ENCODE peak calls at places on chromosomes 4 and X, in seven cellular contexts. One of them, this sample, is unnamed.

GRCh38 chrX:69505772-69506616 is 1.9 kb downstream of the NALF2 start:
- DNase-seq in HCT116: no peak
- DNase-seq in GM12878: no peak
- DNase-seq in K562: no peak
- DNase-seq in SK-N-SH: no peak
- DNase-seq in HepG2: no peak
- DNase-seq in NT2/D1: no peak
- DNase-seq in this sample: no peak

GRCh38 chrX:7083468-7084396 is 63.8 kb upstream of the STS start:
- DNase-seq in SK-N-SH: no peak
- DNase-seq in HepG2: no peak
- DNase-seq in GM12878: peak
- DNase-seq in HCT116: peak
- DNase-seq in K562: no peak
- DNase-seq in NT2/D1: no peak
- DNase-seq in this sample: no peak

GRCh38 chr4:89708903-89709361 is 128.0 kb downstream of the SNCA start:
- DNase-seq in GM12878: no peak
- DNase-seq in HCT116: no peak
- DNase-seq in NT2/D1: no peak
- DNase-seq in K562: no peak
- DNase-seq in HepG2: no peak
- DNase-seq in SK-N-SH: no peak
- DNase-seq in this sample: no peak

GRCh38 chrX:35664838-35665237 is 133.3 kb upstream of the MAGEB16 start:
- DNase-seq in NT2/D1: no peak
- DNase-seq in HCT116: no peak
- DNase-seq in HepG2: no peak
- DNase-seq in GM12878: no peak
- DNase-seq in SK-N-SH: no peak
- DNase-seq in K562: no peak
- DNase-seq in this sample: no peak

GRCh38 chrX:103742339-103742738 is 31.6 kb downstream of the TMEM31 start:
- DNase-seq in NT2/D1: peak
- DNase-seq in K562: no peak
- DNase-seq in SK-N-SH: no peak
- DNase-seq in HCT116: no peak
- DNase-seq in HepG2: no peak
- DNase-seq in GM12878: no peak
- DNase-seq in this sample: no peak

GRCh38 chrX:70033348-70033747 is 16.4 kb downstream of the AWAT2 start:
- DNase-seq in HCT116: peak
- DNase-seq in HepG2: peak
- DNase-seq in GM12878: no peak
- DNase-seq in K562: peak
- DNase-seq in SK-N-SH: peak
- DNase-seq in NT2/D1: peak
- DNase-seq in this sample: no peak

GRCh38 chr4:151888367-151888866 is 127.6 kb upstream of the GATB start:
- DNase-seq in NT2/D1: no peak
- DNase-seq in SK-N-SH: no peak
- DNase-seq in HepG2: no peak
- DNase-seq in GM12878: peak
- DNase-seq in HCT116: no peak
- DNase-seq in K562: no peak
- DNase-seq in this sample: no peak

GRCh38 chr4:86688026-86688425 is 93.9 kb downstream of the PTPN13 start:
- DNase-seq in SK-N-SH: no peak
- DNase-seq in K562: no peak
- DNase-seq in GM12878: no peak
- DNase-seq in HCT116: no peak
- DNase-seq in HepG2: no peak
- DNase-seq in NT2/D1: no peak
- DNase-seq in this sample: no peak

GRCh38 chr4:37244583-37245390 is at the start of gene NWD2:
- DNase-seq in GM12878: no peak
- DNase-seq in NT2/D1: peak
- DNase-seq in HepG2: no peak
- DNase-seq in K562: no peak
- DNase-seq in HCT116: no peak
- DNase-seq in SK-N-SH: peak
- DNase-seq in this sample: no peak

GRCh38 chr4:89099034-89099433 is 12.3 kb upstream of the TIGD2 start:
- DNase-seq in SK-N-SH: no peak
- DNase-seq in HCT116: no peak
- DNase-seq in GM12878: no peak
- DNase-seq in HepG2: no peak
- DNase-seq in K562: no peak
- DNase-seq in NT2/D1: no peak
- DNase-seq in this sample: no peak

GRCh38 chr4:38333219-38333618 is 330.8 kb upstream of the KLF3 start:
- DNase-seq in HepG2: no peak
- DNase-seq in NT2/D1: no peak
- DNase-seq in HCT116: no peak
- DNase-seq in SK-N-SH: no peak
- DNase-seq in K562: no peak
- DNase-seq in GM12878: no peak
- DNase-seq in this sample: no peak

GRCh38 chr4:76208005-76208765 is 5.4 kb downstream of the SCARB2 start:
- DNase-seq in HCT116: no peak
- DNase-seq in K562: peak
- DNase-seq in HepG2: peak
- DNase-seq in GM12878: no peak
- DNase-seq in NT2/D1: no peak
- DNase-seq in SK-N-SH: peak
- DNase-seq in this sample: no peak

GRCh38 chr4:106502106-106502699 is 133.6 kb upstream of the GIMD1 start:
- DNase-seq in SK-N-SH: peak
- DNase-seq in NT2/D1: peak
- DNase-seq in GM12878: no peak
- DNase-seq in HepG2: peak
- DNase-seq in K562: peak
- DNase-seq in HCT116: peak
- DNase-seq in this sample: peak

GRCh38 chrX:56729152-56729557 is at the start of gene NBDY:
- DNase-seq in SK-N-SH: peak
- DNase-seq in GM12878: no peak
- DNase-seq in HCT116: no peak
- DNase-seq in HepG2: no peak
- DNase-seq in NT2/D1: peak
- DNase-seq in K562: peak
- DNase-seq in this sample: peak

GRCh38 chr4:31088600-31089230 is 368.5 kb downstream of the PCDH7 start:
- DNase-seq in NT2/D1: no peak
- DNase-seq in K562: no peak
- DNase-seq in GM12878: no peak
- DNase-seq in HepG2: no peak
- DNase-seq in HCT116: peak
- DNase-seq in SK-N-SH: no peak
- DNase-seq in this sample: no peak

GRCh38 chrX:118025193-118025592 is 91.4 kb downstream of the KLHL13 start:
- DNase-seq in K562: no peak
- DNase-seq in SK-N-SH: no peak
- DNase-seq in NT2/D1: no peak
- DNase-seq in HCT116: no peak
- DNase-seq in GM12878: no peak
- DNase-seq in HepG2: no peak
- DNase-seq in this sample: no peak

GRCh38 chr4:44425614-44426208 is 22.9 kb downstream of the KCTD8 start:
- DNase-seq in HepG2: no peak
- DNase-seq in NT2/D1: no peak
- DNase-seq in K562: no peak
- DNase-seq in HCT116: no peak
- DNase-seq in GM12878: no peak
- DNase-seq in SK-N-SH: peak
- DNase-seq in this sample: no peak

GRCh38 chr4:40214661-40215418 is 18.0 kb downstream of the RHOH start:
- DNase-seq in GM12878: no peak
- DNase-seq in K562: no peak
- DNase-seq in NT2/D1: no peak
- DNase-seq in HCT116: no peak
- DNase-seq in HepG2: no peak
- DNase-seq in SK-N-SH: no peak
- DNase-seq in this sample: no peak

GRCh38 chr4:151325320-151326246 is at the start of gene SH3D19:
- DNase-seq in K562: no peak
- DNase-seq in SK-N-SH: peak
- DNase-seq in HCT116: peak
- DNase-seq in NT2/D1: no peak
- DNase-seq in HepG2: peak
- DNase-seq in GM12878: no peak
- DNase-seq in this sample: no peak

GRCh38 chrX:30561191-30561590 is 16.4 kb downstream of the TASL start:
- DNase-seq in NT2/D1: no peak
- DNase-seq in HCT116: no peak
- DNase-seq in GM12878: no peak
- DNase-seq in HepG2: no peak
- DNase-seq in SK-N-SH: no peak
- DNase-seq in K562: no peak
- DNase-seq in this sample: no peak

GRCh38 chr4:178752954-178753525 is 1310.8 kb upstream of the AGA start:
- DNase-seq in HCT116: no peak
- DNase-seq in SK-N-SH: no peak
- DNase-seq in K562: no peak
- DNase-seq in HepG2: no peak
- DNase-seq in NT2/D1: peak
- DNase-seq in GM12878: no peak
- DNase-seq in this sample: no peak

GRCh38 chr4:176363072-176363471 is 43.3 kb downstream of the SPCS3 start:
- DNase-seq in NT2/D1: no peak
- DNase-seq in SK-N-SH: no peak
- DNase-seq in HCT116: no peak
- DNase-seq in GM12878: no peak
- DNase-seq in HepG2: no peak
- DNase-seq in K562: no peak
- DNase-seq in this sample: no peak

GRCh38 chrX:150482537-150483217 is 85.7 kb upstream of the MTM1 start:
- DNase-seq in K562: peak
- DNase-seq in HCT116: peak
- DNase-seq in HepG2: peak
- DNase-seq in SK-N-SH: no peak
- DNase-seq in GM12878: no peak
- DNase-seq in NT2/D1: no peak
- DNase-seq in this sample: no peak

GRCh38 chrX:130347336-130347735 is 7.6 kb downstream of the SLC25A14 start:
- DNase-seq in GM12878: no peak
- DNase-seq in HepG2: no peak
- DNase-seq in K562: no peak
- DNase-seq in HCT116: no peak
- DNase-seq in SK-N-SH: no peak
- DNase-seq in NT2/D1: no peak
- DNase-seq in this sample: no peak
- TF ChIP-seq YY1 in GM12878: no peak
- TF ChIP-seq YY1 in HepG2: no peak
- TF ChIP-seq YY1 in K562: no peak
- TF ChIP-seq YY1 in HCT116: no peak
- TF ChIP-seq YY1 in SK-N-SH: no peak
- TF ChIP-seq YY1 in NT2/D1: no peak
- TF ChIP-seq YY1 in this sample: no peak

GRCh38 chrX:154654925-154655324 is 1.5 kb upstream of the CTAG2 start:
- DNase-seq in GM12878: no peak
- DNase-seq in HepG2: no peak
- DNase-seq in SK-N-SH: no peak
- DNase-seq in K562: no peak
- DNase-seq in NT2/D1: no peak
- DNase-seq in HCT116: no peak
- DNase-seq in this sample: no peak

GRCh38 chrX:154655346-154655745 is 2.0 kb upstream of the CTAG2 start:
- DNase-seq in NT2/D1: no peak
- DNase-seq in GM12878: no peak
- DNase-seq in SK-N-SH: no peak
- DNase-seq in HepG2: no peak
- DNase-seq in HCT116: no peak
- DNase-seq in K562: no peak
- DNase-seq in this sample: no peak

GRCh38 chrX:154655786-154656185 is 2.4 kb upstream of the CTAG2 start:
- DNase-seq in HCT116: no peak
- DNase-seq in GM12878: no peak
- DNase-seq in SK-N-SH: no peak
- DNase-seq in NT2/D1: no peak
- DNase-seq in K562: no peak
- DNase-seq in HepG2: no peak
- DNase-seq in this sample: no peak

GRCh38 chrX:154653048-154653401 is 354 bp downstream of the CTAG2 start:
- DNase-seq in HepG2: no peak
- DNase-seq in GM12878: no peak
- DNase-seq in HCT116: no peak
- DNase-seq in NT2/D1: no peak
- DNase-seq in K562: no peak
- DNase-seq in SK-N-SH: no peak
- DNase-seq in this sample: no peak

DNA sequence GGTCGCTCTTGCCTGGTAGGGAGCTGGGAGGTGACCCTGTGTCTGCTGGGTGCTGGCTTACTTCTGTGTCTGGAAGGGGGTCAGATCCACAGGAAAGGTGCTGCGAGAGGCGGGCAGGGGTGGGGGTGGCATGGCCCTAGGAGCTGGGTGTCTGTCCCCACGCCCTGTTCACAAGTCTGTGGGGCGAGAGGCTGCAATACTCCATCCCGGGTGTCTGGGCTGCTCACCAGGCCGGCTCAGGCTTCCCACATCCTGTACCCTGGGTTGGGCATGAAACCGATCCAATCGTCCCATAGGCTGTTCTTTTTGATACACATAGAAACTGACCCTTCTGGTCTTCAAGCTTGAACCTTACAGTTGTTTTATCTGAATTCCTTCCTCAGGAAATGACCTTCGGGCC is 993 bp upstream of the CTAG2 start:
- DNase-seq in HepG2: no peak
- DNase-seq in HCT116: no peak
- DNase-seq in K562: no peak
- DNase-seq in GM12878: no peak
- DNase-seq in SK-N-SH: no peak
- DNase-seq in NT2/D1: no peak
- DNase-seq in this sample: no peak
- TF ChIP-seq YY1 in HepG2: no peak
- TF ChIP-seq YY1 in HCT116: no peak
- TF ChIP-seq YY1 in K562: no peak
- TF ChIP-seq YY1 in GM12878: no peak
- TF ChIP-seq YY1 in SK-N-SH: no peak
- TF ChIP-seq YY1 in NT2/D1: no peak
- TF ChIP-seq YY1 in this sample: no peak

DNA sequence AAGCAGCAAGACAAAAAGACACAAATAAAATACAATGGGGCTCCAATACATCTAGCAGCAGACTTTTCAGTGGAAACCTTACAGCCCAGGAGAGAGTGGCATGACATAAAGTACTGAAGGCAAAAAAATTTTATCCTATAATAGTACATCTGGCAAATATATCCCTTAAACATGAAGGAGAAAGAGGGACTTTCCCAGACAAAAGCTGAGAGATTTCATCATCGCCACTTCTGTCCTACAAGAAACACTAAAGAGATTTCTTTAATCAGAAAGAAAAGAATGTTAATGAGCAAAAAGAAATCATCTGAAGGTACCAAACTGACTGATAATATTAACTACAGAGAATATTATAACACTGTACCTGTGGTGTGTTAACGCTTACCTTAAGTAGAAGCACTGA is 86.4 kb downstream of the ANKRD17 start:
- DNase-seq in HCT116: no peak
- DNase-seq in GM12878: no peak
- DNase-seq in SK-N-SH: no peak
- DNase-seq in HepG2: no peak
- DNase-seq in NT2/D1: no peak
- DNase-seq in K562: no peak
- DNase-seq in this sample: no peak
- TF ChIP-seq YY1 in HCT116: no peak
- TF ChIP-seq YY1 in GM12878: no peak
- TF ChIP-seq YY1 in SK-N-SH: no peak
- TF ChIP-seq YY1 in HepG2: no peak
- TF ChIP-seq YY1 in NT2/D1: no peak
- TF ChIP-seq YY1 in K562: no peak
- TF ChIP-seq YY1 in this sample: no peak

GRCh38 chrX:46330981-46331380 is 214.2 kb downstream of the ZNF674 start:
- DNase-seq in SK-N-SH: no peak
- DNase-seq in K562: no peak
- DNase-seq in NT2/D1: no peak
- DNase-seq in HCT116: no peak
- DNase-seq in GM12878: no peak
- DNase-seq in HepG2: no peak
- DNase-seq in this sample: no peak
- TF ChIP-seq YY1 in SK-N-SH: no peak
- TF ChIP-seq YY1 in K562: no peak
- TF ChIP-seq YY1 in NT2/D1: no peak
- TF ChIP-seq YY1 in HCT116: no peak
- TF ChIP-seq YY1 in GM12878: no peak
- TF ChIP-seq YY1 in HepG2: no peak
- TF ChIP-seq YY1 in this sample: no peak